ENCODE peak calls at places on chromosomes 1 and 21, in seven cellular contexts. G is osteocyte, H is nephron progenitor cell, V is A549, O is heart left ventricle, T is T-helper 2 cell, J is pons. A is an unnamed sample.

GRCh38 chr1:16628361-16629111 is 15.2 kb upstream of the NBPF1 start:
- DNase-seq in G (peak), H (peak), V (no peak), O (no peak), T (no peak), J (no peak), A (no peak)

GRCh38 chr1:201260648-201261311 is 22.5 kb upstream of the PKP1 start:
- DNase-seq in G (peak), H (no peak), V (no peak), O (no peak), T (no peak), J (no peak), A (no peak)

GRCh38 chr21:31557421-31557955 is 102.0 kb upstream of the SOD1 start:
- DNase-seq in G (no peak), H (peak), V (no peak), O (no peak), T (no peak), J (no peak), A (peak)

GRCh38 chr1:209190591-209191241 is 392.8 kb upstream of the CAMK1G start:
- DNase-seq in G (no peak), H (peak), V (peak), O (peak), T (no peak), J (peak), A (peak)

GRCh38 chr1:99849413-99849743 is 783 bp upstream of the AGL start:
- DNase-seq in G (no peak), H (no peak), V (peak), O (no peak), T (no peak), J (peak), A (peak)

GRCh38 chr1:36924282-36924791 is 110.0 kb downstream of the GRIK3 start:
- DNase-seq in G (no peak), H (peak), V (peak), O (peak), T (no peak), J (peak), A (peak)

GRCh38 chr1:21457654-21458053 is 17.7 kb downstream of the NBPF3 start:
- DNase-seq in G (no peak), H (no peak), V (no peak), O (no peak), T (no peak), J (no peak), A (no peak)

GRCh38 chr1:24386241-24386640 is 27.3 kb downstream of the STPG1 start:
- DNase-seq in G (no peak), H (no peak), V (no peak), O (no peak), T (no peak), J (no peak), A (no peak)

GRCh38 chr21:24759348-24760118 is 847.7 kb downstream of the MRPL39 start:
- DNase-seq in G (no peak), H (no peak), V (no peak), O (no peak), T (no peak), J (no peak), A (no peak)

GRCh38 chr21:37742115-37742514 is 174.1 kb downstream of the KCNJ6 start:
- DNase-seq in G (no peak), H (no peak), V (no peak), O (no peak), T (no peak), J (no peak), A (no peak)

GRCh38 chr1:226362346-226362745 is 45.5 kb downstream of the PARP1 start:
- DNase-seq in G (no peak), H (no peak), V (no peak), O (no peak), T (no peak), J (no peak), A (no peak)

GRCh38 chr1:154943649-154944421 is 7.3 kb upstream of the PMVK start:
- DNase-seq in G (no peak), H (peak), V (peak), O (no peak), T (no peak), J (no peak), A (peak)

GRCh38 chr1:32992489-32993214 is 28.0 kb upstream of the RNF19B start:
- DNase-seq in G (peak), H (peak), V (peak), O (peak), T (no peak), J (peak), A (no peak)

GRCh38 chr1:3672231-3672970 is 20.1 kb downstream of the TP73 start:
- DNase-seq in G (no peak), H (no peak), V (no peak), O (no peak), T (no peak), J (no peak), A (no peak)

GRCh38 chr1:44347280-44347679 is 7.8 kb downstream of the ERI3 start:
- DNase-seq in G (no peak), H (no peak), V (no peak), O (no peak), T (no peak), J (peak), A (no peak)

GRCh38 chr1:209751627-209752231 is 4.1 kb upstream of the TRAF3IP3 start:
- DNase-seq in G (no peak), H (no peak), V (no peak), O (no peak), T (no peak), J (no peak), A (no peak)

GRCh38 chr1:29271724-29272123 is 35.4 kb downstream of the PTPRU start:
- DNase-seq in G (no peak), H (peak), V (peak), O (peak), T (no peak), J (no peak), A (no peak)

GRCh38 chr21:40178726-40179125 is 311.5 kb downstream of the PCP4 start:
- DNase-seq in G (no peak), H (no peak), V (no peak), O (no peak), T (no peak), J (no peak), A (no peak)

GRCh38 chr1:159746676-159747075 is 32.3 kb upstream of the CRP start:
- DNase-seq in G (no peak), H (no peak), V (no peak), O (no peak), T (no peak), J (no peak), A (no peak)

GRCh38 chr1:168734271-168734670 is 5.3 kb upstream of the DPT start:
- DNase-seq in G (no peak), H (no peak), V (no peak), O (peak), T (no peak), J (no peak), A (no peak)

GRCh38 chr1:200039849-200040479 is 12.5 kb downstream of the NR5A2 start:
- DNase-seq in G (no peak), H (peak), V (no peak), O (no peak), T (no peak), J (no peak), A (no peak)

GRCh38 chr1:196910208-196910607 is 22.4 kb downstream of the CFHR4 start:
- DNase-seq in G (no peak), H (no peak), V (peak), O (no peak), T (no peak), J (no peak), A (no peak)

GRCh38 chr21:25283720-25284119 is 323.6 kb downstream of the MRPL39 start:
- DNase-seq in G (no peak), H (peak), V (peak), O (no peak), T (no peak), J (peak), A (peak)

GRCh38 chr1:23558140-23558871 is 995 bp downstream of the ID3 start:
- DNase-seq in G (no peak), H (peak), V (peak), O (peak), T (no peak), J (no peak), A (peak)

GRCh38 chr1:231421616-231421970 is 494 bp downstream of the EGLN1 start:
- DNase-seq in G (no peak), H (peak), V (no peak), O (peak), T (no peak), J (peak), A (peak)

GRCh38 chr1:153032677-153033308 is 1.8 kb downstream of the SPRR1B start:
- DNase-seq in G (no peak), H (peak), V (peak), O (no peak), T (no peak), J (peak), A (no peak)

GRCh38 chr1:89286549-89287181 is 14.0 kb upstream of the GBP5 start:
- DNase-seq in G (no peak), H (no peak), V (no peak), O (no peak), T (no peak), J (no peak), A (no peak)

GRCh38 chr1:46539968-46540367 is 11.5 kb downstream of the KNCN start:
- DNase-seq in G (no peak), H (no peak), V (peak), O (no peak), T (no peak), J (no peak), A (no peak)

A was measured in NCI-H146.